ENCODE peak calls at places on chromosome 12, in nine cellular contexts. F, O, Q, H, C, P, D, J and L are unnamed samples.

GRCh38 chr12:53219116-53219955 is 12.3 kb upstream of the ITGB7 start:
- DNase-seq in O (peak; percentile 76), C (no peak), F (peak; percentile 73), J (no peak), Q (peak; percentile 52), H (no peak), P (no peak), D (peak; percentile 52), L (no peak)

GRCh38 chr12:104248444-104248843 is 32.9 kb downstream of the TXNRD1 start:
- DNase-seq in F (no peak), J (no peak), Q (no peak), D (no peak), O (no peak), C (no peak), H (no peak), P (no peak), L (no peak)

GRCh38 chr12:28237423-28237822 is 47.2 kb downstream of the CCDC91 start:
- DNase-seq in P (no peak), D (no peak), J (no peak), H (peak; percentile 5), C (no peak), Q (peak; percentile 17), O (peak; percentile 5), F (no peak), L (no peak)

GRCh38 chr12:103334447-103334846 is 161.3 kb downstream of the C12orf42 start:
- DNase-seq in D (no peak), J (no peak), O (no peak), C (no peak), Q (no peak), F (no peak), P (no peak), H (no peak), L (no peak)

GRCh38 chr12:29226621-29227020 is 77.5 kb downstream of the FAR2 start:
- DNase-seq in J (no peak), F (peak; percentile 27), C (no peak), P (peak; percentile 53), H (no peak), D (no peak), Q (peak; percentile 27), O (peak; percentile 46), L (no peak)

GRCh38 chr12:1591029-1591428 is 3.4 kb downstream of the FBXL14 start:
- DNase-seq in H (no peak), O (peak; percentile 31), J (peak; percentile 43), D (no peak), Q (peak; percentile 50), P (peak; percentile 77), F (peak; percentile 45), C (no peak), L (no peak)

GRCh38 chr12:80299976-80300375 is 144.1 kb upstream of the PTPRQ start:
- DNase-seq in P (no peak), Q (no peak), D (no peak), F (no peak), O (no peak), J (no peak), H (no peak), C (no peak), L (no peak)

GRCh38 chr12:128609861-128610260 is 213.9 kb downstream of the SLC15A4 start:
- DNase-seq in F (no peak), J (no peak), C (no peak), O (no peak), Q (no peak), H (no peak), D (no peak), P (no peak), L (no peak)

GRCh38 chr12:96375841-96376249 is 24.4 kb downstream of the CDK17 start:
- DNase-seq in D (no peak), Q (no peak), H (no peak), O (no peak), J (no peak), C (no peak), P (no peak), F (no peak), L (no peak)

GRCh38 chr12:85814116-85814515 is 22.1 kb downstream of the RASSF9 start:
- DNase-seq in O (no peak), H (no peak), C (no peak), D (no peak), F (no peak), Q (no peak), P (no peak), J (no peak), L (no peak)

GRCh38 chr12:14774944-14775651 is 28.2 kb downstream of the WBP11 start:
- DNase-seq in P (peak; percentile 76), O (peak; percentile 81), D (peak; percentile 50), F (peak; percentile 44), Q (peak; percentile 74), H (no peak), J (peak; percentile 53), C (peak; percentile 50), L (no peak)

GRCh38 chr12:62584619-62585018 is 118.0 kb downstream of the MON2 start:
- DNase-seq in C (no peak), Q (no peak), D (no peak), O (no peak), F (no peak), P (no peak), J (no peak), H (no peak), L (no peak)

GRCh38 chr12:62576503-62576902 is 109.9 kb downstream of the MON2 start:
- DNase-seq in O (no peak), J (no peak), D (no peak), P (no peak), C (no peak), F (no peak), H (no peak), Q (no peak), L (no peak)

GRCh38 chr12:62586850-62587249 is 120.2 kb downstream of the MON2 start:
- DNase-seq in J (no peak), F (peak; percentile 38), H (no peak), C (no peak), P (no peak), Q (peak; percentile 59), O (no peak), D (peak; percentile 40), L (no peak)

GRCh38 chr12:62581288-62582064 is 114.8 kb downstream of the MON2 start:
- DNase-seq in Q (peak; percentile 81), C (no peak), J (no peak), O (peak; percentile 73), H (peak; percentile 33), P (peak; percentile 64), F (peak; percentile 54), D (no peak), L (no peak)

GRCh38 chr12:62582065-62582366 is 115.4 kb downstream of the MON2 start:
- DNase-seq in Q (no peak), C (no peak), P (no peak), H (no peak), O (no peak), D (no peak), F (no peak), J (no peak), L (no peak)
- TF ChIP-seq CTCF in Q (no peak), C (no peak), P (no peak), H (no peak), O (no peak), D (no peak), F (no peak), J (no peak), L (no peak)

DNA sequence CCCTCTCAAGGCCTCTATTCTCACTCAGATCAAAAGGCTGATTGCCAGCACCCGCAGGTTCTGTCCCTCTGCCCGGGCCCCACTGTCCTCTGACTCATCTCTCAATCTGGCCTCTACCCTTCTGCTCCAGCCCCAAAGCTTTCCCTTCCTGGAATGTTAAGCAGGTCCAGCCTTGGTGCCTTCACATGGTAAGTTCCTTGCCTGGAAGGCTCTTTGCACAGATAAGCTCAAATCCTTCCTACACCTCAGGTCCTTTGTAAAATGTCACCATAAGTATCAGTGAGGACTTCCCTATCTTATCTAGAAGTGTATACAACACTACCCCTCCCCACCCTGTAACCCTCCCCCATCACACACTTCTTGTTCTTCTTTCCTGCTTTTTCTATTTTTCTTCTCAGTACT is 22.2 kb downstream of the LPCAT3 start:
- DNase-seq in P (peak; percentile 21), C (peak; percentile 79), H (no peak), O (peak; percentile 92), D (peak; percentile 35), Q (peak; percentile 52), J (no peak), F (peak; percentile 60), L (no peak)
- H3K4me3 ChIP-seq in P (no peak overlapping the region), C (no peak overlapping the region), H (no peak overlapping the region), O (no peak overlapping the region), D (no peak overlapping the region), Q (no peak overlapping the region), J (no peak overlapping the region), F (no peak overlapping the region), L (no peak overlapping the region)

DNA sequence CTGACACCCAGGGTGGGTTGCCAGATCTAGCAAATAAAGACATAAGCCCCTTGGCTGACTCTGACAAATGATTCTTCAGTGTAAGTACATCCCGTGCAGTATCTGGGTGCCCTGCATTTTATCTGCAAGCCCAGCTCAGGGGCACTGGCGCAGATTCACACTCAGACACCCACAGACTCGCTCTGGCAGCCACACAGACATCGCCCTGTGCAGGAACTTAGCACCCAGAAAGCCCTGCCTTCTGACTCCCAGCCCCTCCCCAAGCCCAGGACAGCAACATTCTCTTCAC is 44.9 kb upstream of the NCOR2 start:
- DNase-seq in C (no peak), P (no peak), H (no peak), Q (no peak), J (no peak), D (no peak), O (no peak), F (no peak), L (no peak)
- TF ChIP-seq CTCF in C (no peak), P (no peak), H (no peak), Q (no peak), J (no peak), D (no peak), O (no peak), F (no peak), L (no peak)

GRCh38 chr12:89355243-89356068 is 3.2 kb upstream of the DUSP6 start:
- DNase-seq in Q (no peak), P (no peak), D (no peak), H (no peak), C (no peak), O (no peak), F (peak; percentile 20), J (no peak), L (no peak)
- H3K4me3 ChIP-seq in Q (peak overlapping the region; percentile 98), P (peak overlapping the region; percentile 75), D (peak overlapping the region; percentile 100), H (peak overlapping the region; percentile 82), C (peak overlapping the region; percentile 76), O (peak overlapping the region; percentile 85), F (peak overlapping the region; percentile 84), J (peak overlapping the region; percentile 70), L (peak overlapping the region; percentile 93)

GRCh38 chr12:93846936-93847516 is 169.9 kb downstream of the CRADD start:
- DNase-seq in H (no peak), P (no peak), D (no peak), C (no peak), Q (no peak), J (no peak), F (no peak), O (no peak), L (no peak)
- TF ChIP-seq CTCF in H (no peak), P (no peak), D (no peak), C (no peak), Q (no peak), J (no peak), F (no peak), O (no peak), L (no peak)